ENCODE peak calls at places on chromosomes 1 and 21, in five cellular contexts. L, K, C, D and N are unnamed samples.

GRCh38 chr1:38127432-38127831 is 80.8 kb upstream of the POU3F1 start:
- DNase-seq in L (no peak), K (no peak), C (no peak), D (peak), N (no peak)

GRCh38 chr1:169326644-169327316 is 40.8 kb downstream of the NME7 start:
- DNase-seq in L (no peak), K (no peak), C (no peak), D (peak), N (peak)

GRCh38 chr1:198699167-198700015 is 60.6 kb downstream of the PTPRC start:
- DNase-seq in L (peak), K (peak), C (peak), D (peak), N (no peak)

GRCh38 chr1:160080381-160081100 is 797 bp upstream of the KCNJ9 start:
- DNase-seq in L (no peak), K (no peak), C (no peak), D (no peak), N (no peak)

GRCh38 chr1:28062806-28063205 is 25.6 kb downstream of the EYA3 start:
- DNase-seq in L (no peak), K (no peak), C (no peak), D (no peak), N (no peak)

GRCh38 chr1:60732977-60733401 is 349.4 kb upstream of the NFIA start:
- DNase-seq in L (no peak), K (no peak), C (peak), D (no peak), N (no peak)

GRCh38 chr1:229028509-229028908 is 242.4 kb upstream of the RAB4A start:
- DNase-seq in L (no peak), K (no peak), C (no peak), D (no peak), N (no peak)

GRCh38 chr1:44557756-44558155 is 116.5 kb downstream of the TMEM53 start:
- DNase-seq in L (no peak), K (no peak), C (no peak), D (no peak), N (no peak)

GRCh38 chr1:94654031-94654430 is 112.5 kb upstream of the F3 start:
- DNase-seq in L (no peak), K (no peak), C (no peak), D (no peak), N (peak)

GRCh38 chr1:15771836-15772516 is 13.4 kb downstream of the FBLIM1 start:
- DNase-seq in L (no peak), K (no peak), C (no peak), D (no peak), N (no peak)

GRCh38 chr1:37071829-37072228 is 37.5 kb upstream of the GRIK3 start:
- DNase-seq in L (peak), K (peak), C (no peak), D (no peak), N (no peak)

GRCh38 chr1:244231193-244231571 is 180.1 kb downstream of the ZBTB18 start:
- DNase-seq in L (peak), K (no peak), C (no peak), D (peak), N (no peak)

GRCh38 chr21:32131960-32132359 is 146.9 kb downstream of the MIS18A start:
- DNase-seq in L (no peak), K (no peak), C (no peak), D (peak), N (no peak)

GRCh38 chr21:32083175-32083574 is 195.7 kb downstream of the MIS18A start:
- DNase-seq in L (peak), K (no peak), C (no peak), D (no peak), N (no peak)

GRCh38 chr1:53362270-53362669 is 34.4 kb upstream of the LRP8 start:
- DNase-seq in L (no peak), K (no peak), C (peak), D (no peak), N (no peak)

GRCh38 chr1:234776875-234777849 is 167.2 kb upstream of the IRF2BP2 start:
- DNase-seq in L (no peak), K (no peak), C (no peak), D (no peak), N (no peak)

GRCh38 chr1:167564592-167564991 is 11.0 kb upstream of the CREG1 start:
- DNase-seq in L (no peak), K (no peak), C (no peak), D (peak), N (peak)
- TF ChIP-seq CTCF in L (no peak), K (no peak), C (no peak), D (no peak), N (no peak)

DNA sequence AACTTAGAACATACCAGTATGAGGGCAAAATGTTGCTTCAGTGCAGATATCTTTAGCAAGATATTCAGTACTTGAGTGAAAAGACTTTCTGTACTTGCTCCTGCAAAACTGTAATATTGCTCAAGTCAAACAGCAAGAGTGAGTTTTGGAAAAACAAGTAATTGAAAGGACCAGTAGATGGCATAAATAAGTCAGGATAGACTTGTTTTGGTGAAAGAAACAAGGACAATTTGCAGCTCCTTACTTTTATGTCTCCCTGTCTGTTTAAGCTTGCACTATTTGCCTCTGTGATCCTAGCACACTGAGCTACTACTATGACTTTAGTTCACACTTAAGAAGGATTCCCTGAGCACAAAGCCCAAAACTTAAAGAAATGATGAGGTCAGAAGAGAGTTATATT is 39.1 kb downstream of the IFI44 start:
- DNase-seq in L (no peak), K (no peak), C (no peak), D (peak), N (peak)
- TF ChIP-seq CTCF in L (no peak), K (no peak), C (no peak), D (peak), N (peak)

GRCh38 chr1:2468041-2468472 is 8.0 kb upstream of the PLCH2 start:
- DNase-seq in L (no peak), K (peak), C (no peak), D (peak), N (peak)

GRCh38 chr1:2465371-2466269 is 10.5 kb upstream of the PLCH2 start:
- DNase-seq in L (no peak), K (no peak), C (no peak), D (no peak), N (no peak)

GRCh38 chr1:2466270-2466665 is 9.8 kb upstream of the PLCH2 start:
- DNase-seq in L (no peak), K (no peak), C (no peak), D (no peak), N (no peak)

GRCh38 chr1:2468540-2468939 is 7.5 kb upstream of the PLCH2 start:
- DNase-seq in L (no peak), K (no peak), C (no peak), D (no peak), N (no peak)

GRCh38 chr1:2466834-2467554 is 9.1 kb upstream of the PLCH2 start:
- DNase-seq in L (peak), K (no peak), C (no peak), D (no peak), N (no peak)
- TF ChIP-seq CTCF in L (no peak), K (no peak), C (no peak), D (no peak), N (no peak)

GRCh38 chr21:21003701-21004100 is 5.5 kb downstream of the NCAM2 start:
- DNase-seq in L (peak), K (no peak), C (no peak), D (peak), N (peak)

GRCh38 chr21:21002137-21002536 is 3.9 kb downstream of the NCAM2 start:
- DNase-seq in L (no peak), K (no peak), C (no peak), D (peak), N (no peak)

GRCh38 chr21:21000576-21001175 is 2.5 kb downstream of the NCAM2 start:
- DNase-seq in L (no peak), K (no peak), C (no peak), D (no peak), N (no peak)

GRCh38 chr21:20999567-21000169 is 1.5 kb downstream of the NCAM2 start:
- DNase-seq in L (peak), K (no peak), C (peak), D (peak), N (peak)

GRCh38 chr21:21001591-21002100 is 3.4 kb downstream of the NCAM2 start:
- DNase-seq in L (no peak), K (no peak), C (no peak), D (peak), N (no peak)
- TF ChIP-seq CTCF in L (no peak), K (no peak), C (no peak), D (no peak), N (no peak)

DNA sequence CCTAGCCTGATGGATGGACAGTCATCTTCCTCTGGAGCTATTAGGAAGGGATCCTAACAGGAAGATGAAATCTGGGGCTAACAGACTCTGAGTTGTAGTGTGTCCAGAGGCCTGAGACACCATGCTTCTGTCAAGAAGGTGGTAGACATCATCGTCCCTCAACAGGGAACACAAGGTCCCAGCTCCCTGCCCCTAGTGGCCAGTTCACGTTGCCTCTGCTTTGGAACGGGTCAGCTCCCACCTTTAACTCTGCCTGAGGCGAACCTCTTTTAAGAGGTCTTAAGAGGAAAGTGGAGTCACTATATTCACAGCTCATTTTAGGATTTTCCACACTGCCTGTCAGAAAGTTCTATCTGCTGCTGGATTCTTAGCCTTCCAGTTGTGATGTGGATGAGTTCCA is 28.3 kb downstream of the LRRC71 start:
- DNase-seq in L (no peak), K (no peak), C (no peak), D (no peak), N (no peak)
- TF ChIP-seq CTCF in L (peak), K (no peak), C (no peak), D (peak), N (peak)

GRCh38 chr1:107147813-107148212 is 7.0 kb downstream of the NTNG1 start:
- DNase-seq in L (no peak), K (no peak), C (no peak), D (no peak), N (no peak)

GRCh38 chr1:107152332-107152731 is 11.5 kb downstream of the NTNG1 start:
- DNase-seq in L (no peak), K (no peak), C (no peak), D (no peak), N (no peak)

GRCh38 chr1:107153033-107153432 is 12.2 kb downstream of the NTNG1 start:
- DNase-seq in L (no peak), K (no peak), C (no peak), D (no peak), N (no peak)
- TF ChIP-seq CTCF in L (peak), K (no peak), C (no peak), D (no peak), N (peak)

DNA sequence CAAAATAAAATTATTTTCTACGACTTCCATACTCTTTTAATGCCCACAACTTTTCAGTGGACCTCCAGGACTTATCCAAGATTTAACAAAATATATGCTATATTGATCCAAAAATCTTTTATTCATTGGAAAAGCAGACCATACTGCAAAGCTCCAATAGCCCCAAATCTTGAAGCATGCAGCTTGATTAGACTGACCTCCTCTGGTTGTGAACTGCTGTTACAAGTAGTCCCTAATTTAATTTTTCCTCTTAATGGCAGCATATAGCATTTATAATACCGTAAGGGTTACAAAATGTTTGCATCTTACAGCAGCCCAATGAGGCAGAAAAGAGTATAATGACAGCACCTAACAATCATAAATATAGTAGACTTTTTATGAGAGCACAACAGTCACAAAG is 49.8 kb downstream of the TPR start:
- DNase-seq in L (no peak), K (no peak), C (no peak), D (peak), N (peak)
- TF ChIP-seq CTCF in L (peak), K (no peak), C (no peak), D (peak), N (peak)

DNA sequence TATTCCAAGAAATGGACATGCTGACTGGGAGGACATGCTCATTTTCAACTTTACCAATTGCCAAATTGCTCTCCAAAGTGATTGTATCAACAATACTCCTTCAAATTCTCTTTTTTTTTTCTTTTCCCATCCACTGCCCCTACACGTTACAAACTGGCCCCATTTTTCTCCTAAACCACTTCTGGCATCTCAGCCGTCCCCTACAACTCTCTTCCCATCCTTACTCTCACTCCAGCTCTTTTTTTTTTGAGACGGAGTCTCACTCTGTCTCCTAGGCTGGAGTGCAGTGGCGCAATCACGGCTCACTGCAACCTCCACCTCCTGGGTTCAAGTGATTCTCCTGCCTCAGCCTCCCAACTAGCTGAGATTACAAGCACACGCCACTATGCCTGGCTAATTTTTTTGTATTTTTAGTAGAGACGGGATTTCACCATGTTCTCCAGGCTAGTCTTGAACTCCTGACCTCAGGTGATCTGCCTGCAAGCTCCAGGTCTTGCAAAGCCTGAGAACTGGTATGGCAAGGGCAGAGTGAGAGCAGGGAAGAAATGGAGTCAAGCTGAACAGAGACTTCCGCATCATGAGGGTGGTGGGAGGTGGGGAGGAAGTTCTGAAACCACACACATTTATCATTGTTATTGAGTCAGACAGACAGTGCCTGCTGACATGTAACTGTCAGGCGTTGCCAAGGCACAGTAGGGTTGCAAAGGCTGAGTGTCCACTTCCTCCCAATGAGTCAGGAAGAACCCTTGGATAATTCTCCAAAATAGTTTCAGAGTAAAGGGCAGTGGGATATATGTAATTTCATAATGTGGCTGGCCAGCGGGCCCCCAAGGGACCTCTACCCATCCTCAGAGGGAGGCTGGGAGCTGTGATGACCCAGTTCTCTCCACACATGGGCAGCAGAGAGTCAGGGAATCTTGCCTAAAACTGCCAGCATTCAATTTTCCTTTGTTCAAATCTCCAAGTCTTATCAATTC is 17.4 kb downstream of the CELA3A start:
- DNase-seq in L (peak), K (no peak), C (no peak), D (peak), N (peak)
- TF ChIP-seq CTCF in L (peak), K (no peak), C (no peak), D (peak), N (peak)